ENCODE peak calls at places on chromosomes 1 and 21, in five cellular contexts. One of them, this sample, is unnamed.
A peak's percentile ranks its signal among the peaks of the same experiment; 100 is the strongest.

GRCh38 chr1:59029768-59030167 is 245.9 kb upstream of the JUN start:
- DNase-seq in GM12878: no peak
- DNase-seq in H1: no peak
- DNase-seq in HepG2: no peak
- DNase-seq in K562: no peak
- DNase-seq in this sample: no peak

GRCh38 chr1:32101233-32101681 is 6.6 kb upstream of the KPNA6 start:
- DNase-seq in H1: no peak
- DNase-seq in GM12878: no peak
- DNase-seq in HepG2: no peak
- DNase-seq in K562: peak; percentile 65
- DNase-seq in this sample: no peak

GRCh38 chr1:246012271-246012854 is 494.7 kb downstream of the SMYD3 start:
- DNase-seq in GM12878: no peak
- DNase-seq in H1: no peak
- DNase-seq in K562: peak; percentile 62
- DNase-seq in HepG2: peak; percentile 34
- DNase-seq in this sample: peak; percentile 31

GRCh38 chr1:35640380-35641232 is 720 bp downstream of the PSMB2 start:
- DNase-seq in GM12878: no peak
- DNase-seq in K562: no peak
- DNase-seq in H1: no peak
- DNase-seq in HepG2: no peak
- DNase-seq in this sample: no peak

GRCh38 chr21:34967509-34968289 is 81.4 kb downstream of the RUNX1 start:
- DNase-seq in H1: no peak
- DNase-seq in HepG2: peak; percentile 42
- DNase-seq in GM12878: no peak
- DNase-seq in K562: peak; percentile 61
- DNase-seq in this sample: no peak

GRCh38 chr21:28953247-28953646 is 39.4 kb downstream of the LTN1 start:
- DNase-seq in HepG2: no peak
- DNase-seq in GM12878: peak; percentile 17
- DNase-seq in H1: no peak
- DNase-seq in K562: no peak
- DNase-seq in this sample: no peak

GRCh38 chr1:93871356-93871755 is 7.7 kb downstream of the DNTTIP2 start:
- DNase-seq in GM12878: no peak
- DNase-seq in H1: no peak
- DNase-seq in HepG2: no peak
- DNase-seq in K562: no peak
- DNase-seq in this sample: no peak

GRCh38 chr1:23446644-23447310 is 22.2 kb upstream of the TCEA3 start:
- DNase-seq in H1: no peak
- DNase-seq in GM12878: no peak
- DNase-seq in HepG2: no peak
- DNase-seq in K562: no peak
- DNase-seq in this sample: no peak

GRCh38 chr21:44748621-44749020 is 37.2 kb upstream of the TSPEAR start:
- DNase-seq in K562: no peak
- DNase-seq in GM12878: no peak
- DNase-seq in HepG2: no peak
- DNase-seq in H1: peak; percentile 78
- DNase-seq in this sample: no peak

GRCh38 chr1:30757196-30757949 is at the start of gene LAPTM5:
- DNase-seq in GM12878: no peak
- DNase-seq in K562: no peak
- DNase-seq in H1: no peak
- DNase-seq in HepG2: no peak
- DNase-seq in this sample: no peak

GRCh38 chr1:156897078-156897825 is 3.7 kb downstream of the PEAR1 start:
- DNase-seq in GM12878: no peak
- DNase-seq in HepG2: no peak
- DNase-seq in K562: no peak
- DNase-seq in H1: no peak
- DNase-seq in this sample: no peak

GRCh38 chr1:228157381-228158126 is 7.8 kb downstream of the GJC2 start:
- DNase-seq in H1: no peak
- DNase-seq in K562: no peak
- DNase-seq in HepG2: no peak
- DNase-seq in GM12878: no peak
- DNase-seq in this sample: no peak

GRCh38 chr1:113508364-113509164 is 118.2 kb downstream of the MAGI3 start:
- DNase-seq in HepG2: peak; percentile 94
- DNase-seq in K562: no peak
- DNase-seq in H1: no peak
- DNase-seq in GM12878: no peak
- DNase-seq in this sample: no peak

GRCh38 chr1:170225735-170226524 is 80.2 kb downstream of the NTMT2 start:
- DNase-seq in H1: no peak
- DNase-seq in HepG2: no peak
- DNase-seq in GM12878: no peak
- DNase-seq in K562: no peak
- DNase-seq in this sample: no peak

GRCh38 chr1:209190591-209191241 is 392.8 kb upstream of the CAMK1G start:
- DNase-seq in GM12878: no peak
- DNase-seq in HepG2: peak; percentile 18
- DNase-seq in K562: peak; percentile 33
- DNase-seq in H1: peak; percentile 68
- DNase-seq in this sample: peak; percentile 33

GRCh38 chr1:91894036-91894761 is 8.2 kb upstream of the TGFBR3 start:
- DNase-seq in H1: no peak
- DNase-seq in K562: no peak
- DNase-seq in GM12878: no peak
- DNase-seq in HepG2: no peak
- DNase-seq in this sample: no peak

GRCh38 chr1:66243548-66244130 is 290.3 kb upstream of the SGIP1 start:
- DNase-seq in H1: no peak
- DNase-seq in K562: no peak
- DNase-seq in GM12878: no peak
- DNase-seq in HepG2: no peak
- DNase-seq in this sample: no peak

GRCh38 chr1:26537951-26538352 is 8.4 kb downstream of the RPS6KA1 start:
- DNase-seq in HepG2: peak; percentile 39
- DNase-seq in H1: no peak
- DNase-seq in GM12878: no peak
- DNase-seq in K562: peak; percentile 54
- DNase-seq in this sample: no peak

GRCh38 chr1:242198421-242198820 is 199.5 kb upstream of the MAP1LC3C start:
- DNase-seq in H1: no peak
- DNase-seq in GM12878: no peak
- DNase-seq in K562: no peak
- DNase-seq in HepG2: no peak
- DNase-seq in this sample: no peak

DNA sequence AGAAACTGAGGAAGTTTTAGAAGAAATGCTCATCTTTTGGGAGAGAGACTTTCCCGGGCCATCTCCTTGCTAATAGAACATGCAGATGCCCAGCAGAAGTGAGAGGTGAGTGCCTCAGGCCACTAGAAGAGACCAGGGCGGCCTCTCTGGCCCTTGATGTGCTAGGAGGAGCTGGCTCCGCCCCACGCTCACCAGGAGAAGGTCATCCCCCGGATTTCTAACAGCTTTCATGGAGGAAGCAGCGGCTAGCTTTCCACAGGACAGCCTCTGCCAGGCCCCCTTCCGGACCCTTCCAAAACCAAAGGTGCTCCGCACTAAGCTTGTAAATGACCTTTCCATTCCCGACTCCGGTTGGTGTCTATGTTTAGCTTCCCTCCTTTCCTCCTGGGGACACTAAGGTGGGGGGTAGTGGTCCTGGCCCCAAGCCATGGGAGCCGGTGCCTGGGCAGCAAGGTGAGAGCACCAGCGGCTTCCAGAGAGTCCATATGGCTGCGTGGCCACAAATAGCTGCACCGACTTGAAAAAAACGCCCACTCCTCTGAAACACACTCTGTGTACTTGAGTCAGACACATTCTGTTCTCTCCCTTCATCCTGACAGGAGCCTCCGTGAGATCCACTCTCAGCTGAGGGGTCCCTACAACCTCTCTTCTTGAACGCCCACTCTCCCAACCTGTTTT is 249.9 kb downstream of the TNR start:
- DNase-seq in GM12878: no peak
- DNase-seq in HepG2: no peak
- DNase-seq in K562: no peak
- DNase-seq in H1: no peak
- DNase-seq in this sample: no peak
- TF ChIP-seq SIN3A in GM12878: no peak
- TF ChIP-seq SIN3A in HepG2: no peak
- TF ChIP-seq SIN3A in K562: no peak
- TF ChIP-seq SIN3A in H1: no peak
- TF ChIP-seq SIN3A in this sample: no peak

GRCh38 chr1:169117599-169117998 is 11.1 kb downstream of the ATP1B1 start:
- DNase-seq in HepG2: no peak
- DNase-seq in H1: no peak
- DNase-seq in GM12878: no peak
- DNase-seq in K562: no peak
- DNase-seq in this sample: no peak

GRCh38 chr1:169113613-169114119 is 7.2 kb downstream of the ATP1B1 start:
- DNase-seq in H1: peak; percentile 29
- DNase-seq in HepG2: peak; percentile 72
- DNase-seq in GM12878: no peak
- DNase-seq in K562: no peak
- DNase-seq in this sample: peak; percentile 91

GRCh38 chr1:169117014-169117413 is 10.5 kb downstream of the ATP1B1 start:
- DNase-seq in K562: no peak
- DNase-seq in GM12878: no peak
- DNase-seq in H1: no peak
- DNase-seq in HepG2: no peak
- DNase-seq in this sample: no peak

GRCh38 chr1:169118227-169118626 is 11.7 kb downstream of the ATP1B1 start:
- DNase-seq in H1: no peak
- DNase-seq in GM12878: no peak
- DNase-seq in HepG2: no peak
- DNase-seq in K562: no peak
- DNase-seq in this sample: no peak

DNA sequence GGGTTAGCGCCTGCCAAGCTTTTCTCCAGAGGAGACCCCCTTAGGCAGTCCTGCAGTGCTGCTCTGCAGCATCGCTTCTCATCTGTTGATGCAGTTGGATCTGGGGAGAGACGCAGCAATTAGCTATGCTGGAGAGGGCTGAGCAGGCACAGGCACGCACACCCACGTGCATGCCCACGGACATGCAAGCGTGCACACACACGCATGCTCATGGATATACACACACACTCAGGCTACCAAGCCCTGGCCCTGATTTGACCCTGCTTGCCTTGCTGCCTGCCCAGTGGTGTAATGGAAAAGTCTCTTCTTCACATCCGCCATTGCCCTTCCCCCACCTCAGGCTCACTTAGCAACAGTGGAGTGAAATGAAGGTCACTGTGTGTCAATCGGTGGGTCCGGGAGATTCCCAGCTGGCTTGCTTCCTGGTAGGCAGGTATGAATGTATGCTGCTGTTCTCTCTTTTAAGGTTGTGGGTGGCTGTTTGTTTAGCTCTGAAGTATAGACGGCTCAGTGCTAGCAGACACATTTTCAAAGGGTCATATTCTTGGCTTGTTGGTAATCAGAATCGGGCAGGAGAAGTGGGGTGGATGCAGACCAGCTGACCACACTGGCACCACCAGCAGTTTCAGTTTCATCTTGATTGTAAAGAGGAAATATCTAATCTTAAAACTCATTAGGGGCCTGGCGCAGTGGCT is 9.5 kb downstream of the ATP1B1 start:
- DNase-seq in GM12878: peak; percentile 66
- DNase-seq in K562: no peak
- DNase-seq in HepG2: peak; percentile 96
- DNase-seq in H1: no peak
- DNase-seq in this sample: no peak
- TF ChIP-seq POLR2A in GM12878: no peak
- TF ChIP-seq POLR2A in K562: no peak
- TF ChIP-seq POLR2A in HepG2: peak; percentile 57
- TF ChIP-seq POLR2A in H1: no peak
- TF ChIP-seq POLR2A in this sample: no peak

GRCh38 chr1:50349242-50349565 is 74.0 kb downstream of the DMRTA2 start:
- DNase-seq in K562: no peak
- DNase-seq in HepG2: no peak
- DNase-seq in GM12878: no peak
- DNase-seq in H1: no peak
- DNase-seq in this sample: no peak

GRCh38 chr1:50350868-50351267 is 72.4 kb downstream of the DMRTA2 start:
- DNase-seq in GM12878: no peak
- DNase-seq in H1: no peak
- DNase-seq in K562: no peak
- DNase-seq in HepG2: no peak
- DNase-seq in this sample: no peak

GRCh38 chr1:50348449-50349241 is 74.6 kb downstream of the DMRTA2 start:
- DNase-seq in GM12878: no peak
- DNase-seq in K562: peak; percentile 77
- DNase-seq in HepG2: peak; percentile 69
- DNase-seq in H1: no peak
- DNase-seq in this sample: peak; percentile 48

GRCh38 chr1:50352428-50352827 is 70.8 kb downstream of the DMRTA2 start:
- DNase-seq in HepG2: no peak
- DNase-seq in GM12878: no peak
- DNase-seq in K562: no peak
- DNase-seq in H1: no peak
- DNase-seq in this sample: no peak

GRCh38 chr1:50350421-50350820 is 72.8 kb downstream of the DMRTA2 start:
- DNase-seq in GM12878: no peak
- DNase-seq in K562: no peak
- DNase-seq in HepG2: no peak
- DNase-seq in H1: no peak
- DNase-seq in this sample: no peak
- TF ChIP-seq SIN3A in GM12878: no peak
- TF ChIP-seq SIN3A in K562: no peak
- TF ChIP-seq SIN3A in HepG2: no peak
- TF ChIP-seq SIN3A in H1: no peak
- TF ChIP-seq SIN3A in this sample: no peak

GRCh38 chr1:9293241-9293511 is 482 bp downstream of the SPSB1 start:
- DNase-seq in K562: no peak
- DNase-seq in HepG2: no peak
- DNase-seq in GM12878: no peak
- DNase-seq in H1: no peak
- DNase-seq in this sample: no peak

GRCh38 chr1:9293512-9294439 is 1.1 kb downstream of the SPSB1 start:
- DNase-seq in HepG2: no peak
- DNase-seq in K562: peak; percentile 41
- DNase-seq in GM12878: no peak
- DNase-seq in H1: no peak
- DNase-seq in this sample: no peak

GRCh38 chr1:9294910-9295636 is 2.4 kb downstream of the SPSB1 start:
- DNase-seq in HepG2: no peak
- DNase-seq in GM12878: no peak
- DNase-seq in K562: no peak
- DNase-seq in H1: no peak
- DNase-seq in this sample: no peak

GRCh38 chr1:9295884-9296283 is 3.2 kb downstream of the SPSB1 start:
- DNase-seq in HepG2: no peak
- DNase-seq in H1: no peak
- DNase-seq in K562: no peak
- DNase-seq in GM12878: no peak
- DNase-seq in this sample: no peak

DNA sequence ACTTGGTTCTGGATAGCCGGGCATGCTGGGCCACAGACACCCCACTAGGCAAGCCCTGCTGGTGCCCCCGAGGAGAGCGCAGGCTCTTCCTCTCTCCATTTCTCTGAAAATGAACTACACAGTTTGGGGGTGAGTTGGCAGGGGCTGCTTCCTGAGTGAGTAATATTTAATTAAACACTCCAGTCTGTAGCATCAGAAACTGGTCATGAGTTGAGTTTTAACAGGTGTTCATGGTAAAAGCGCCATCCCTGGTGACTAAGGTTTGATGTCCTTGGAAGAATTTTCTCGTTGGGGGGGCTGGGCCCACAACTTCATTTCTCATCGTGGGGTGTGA is 1.7 kb downstream of the SPSB1 start:
- DNase-seq in GM12878: no peak
- DNase-seq in K562: no peak
- DNase-seq in H1: no peak
- DNase-seq in HepG2: peak; percentile 34
- DNase-seq in this sample: no peak
- TF ChIP-seq POLR2A in GM12878: no peak
- TF ChIP-seq POLR2A in K562: no peak
- TF ChIP-seq POLR2A in H1: no peak
- TF ChIP-seq POLR2A in HepG2: no peak
- TF ChIP-seq POLR2A in this sample: no peak

This sample was measured in HCT116.